ENCODE peak calls at places on chromosomes 16 and 17, in four cellular contexts. D is spleen, F is hepatic stellate cell, H is fibroblast of the conjunctiva. L is an unnamed sample.

GRCh38 chr16:68445458-68445857 is 2.9 kb downstream of the SMPD3 start:
- DNase-seq in D (no peak), F (peak; percentile 60), H (peak; percentile 3), L (no peak)

GRCh38 chr17:30570596-30571265 is 93.5 kb downstream of the GOSR1 start:
- DNase-seq in D (no peak), F (no peak), H (no peak), L (peak; percentile 38)

GRCh38 chr17:55571095-55571494 is 59.8 kb upstream of the SMIM36 start:
- DNase-seq in D (no peak), F (no peak), H (no peak), L (no peak)

GRCh38 chr17:66781135-66781534 is 53.8 kb upstream of the CACNG5 start:
- DNase-seq in D (no peak), F (no peak), H (no peak), L (no peak)

GRCh38 chr17:18005496-18005895 is 32.8 kb downstream of the DRC3 start:
- DNase-seq in D (no peak), F (no peak), H (no peak), L (no peak)

GRCh38 chr17:76833034-76833689 is 35.0 kb upstream of the MGAT5B start:
- DNase-seq in D (no peak), F (no peak), H (no peak), L (no peak)

GRCh38 chr17:73196500-73196899 is 3.6 kb downstream of the COG1 start:
- DNase-seq in D (no peak), F (peak; percentile 57), H (no peak), L (no peak)

GRCh38 chr16:50335198-50335958 is 33.4 kb downstream of the BRD7 start:
- DNase-seq in D (no peak), F (no peak), H (no peak), L (no peak)

GRCh38 chr16:20944861-20945390 is 44.4 kb downstream of the LYRM1 start:
- DNase-seq in D (no peak), F (no peak), H (no peak), L (no peak)

GRCh38 chr17:8997994-8998628 is 23.2 kb upstream of the NTN1 start:
- DNase-seq in D (peak; percentile 93), F (peak; percentile 59), H (peak; percentile 28), L (peak; percentile 81)

GRCh38 chr16:28326881-28327610 is 34.7 kb downstream of the SBK1 start:
- DNase-seq in D (peak; percentile 89), F (peak; percentile 86), H (no peak), L (peak; percentile 79)

GRCh38 chr17:20073056-20073979 is 64.2 kb downstream of the SPECC1 start:
- DNase-seq in D (peak; percentile 83), F (no peak), H (no peak), L (no peak)

GRCh38 chr16:5378531-5378930 is 280.9 kb upstream of the EEF2KMT start:
- DNase-seq in D (no peak), F (no peak), H (no peak), L (no peak)

GRCh38 chr17:59626756-59627155 is 7.1 kb downstream of the CLTC start:
- DNase-seq in D (no peak), F (no peak), H (no peak), L (no peak)

GRCh38 chr17:33072421-33073175 is 81.0 kb downstream of the SPACA3 start:
- DNase-seq in D (no peak), F (no peak), H (no peak), L (no peak)

GRCh38 chr17:40548491-40548981 is 16.7 kb downstream of the CCR7 start:
- DNase-seq in D (peak; percentile 46), F (no peak), H (no peak), L (no peak)

GRCh38 chr17:77420804-77421634 is 280.2 kb downstream of the SEC14L1 start:
- DNase-seq in D (no peak), F (peak; percentile 92), H (peak; percentile 68), L (no peak)

GRCh38 chr17:17481860-17482259 is 5.1 kb downstream of the MED9 start:
- DNase-seq in D (no peak), F (no peak), H (no peak), L (no peak)

GRCh38 chr17:81259058-81259605 is 20.0 kb downstream of the NDUFAF8 start:
- DNase-seq in D (no peak), F (no peak), H (no peak), L (no peak)

GRCh38 chr16:23917621-23918020 is 81.8 kb downstream of the PRKCB start:
- DNase-seq in D (no peak), F (no peak), H (no peak), L (no peak)

GRCh38 chr16:66786551-66786950 is 14.8 kb downstream of the TERB1 start:
- DNase-seq in D (no peak), F (no peak), H (no peak), L (no peak)

GRCh38 chr16:64406661-64407267 is 715.1 kb downstream of the CDH11 start:
- DNase-seq in D (no peak), F (no peak), H (no peak), L (no peak)

GRCh38 chr17:3691539-3692166 is 4.3 kb downstream of the P2RX5 start:
- DNase-seq in D (no peak), F (no peak), H (no peak), L (no peak)

GRCh38 chr16:31473300-31474052 is 1.5 kb downstream of the TGFB1I1 start:
- DNase-seq in D (peak; percentile 69), F (no peak), H (no peak), L (no peak)

GRCh38 chr16:88069397-88070168 is 118.3 kb downstream of the BANP start:
- DNase-seq in D (peak; percentile 93), F (no peak), H (no peak), L (no peak)

GRCh38 chr17:49548506-49549310 is 27.0 kb upstream of the NXPH3 start:
- DNase-seq in D (peak; percentile 58), F (peak; percentile 62), H (peak; percentile 13), L (peak; percentile 69)

GRCh38 chr17:35046740-35047283 is 16.7 kb downstream of the RFFL start:
- DNase-seq in D (no peak), F (no peak), H (no peak), L (no peak)

GRCh38 chr17:27921599-27921998 is 28.4 kb upstream of the LYRM9 start:
- DNase-seq in D (no peak), F (no peak), H (no peak), L (no peak)

GRCh38 chr17:1792495-1793446 is 30.9 kb downstream of the SERPINF1 start:
- DNase-seq in D (peak; percentile 25), F (no peak), H (no peak), L (no peak)

GRCh38 chr16:84673203-84673535 is 24.9 kb downstream of the KLHL36 start:
- DNase-seq in D (peak; percentile 50), F (no peak), H (no peak), L (no peak)

GRCh38 chr16:19824216-19824615 is 60.4 kb downstream of the GPRC5B start:
- DNase-seq in D (no peak), F (no peak), H (no peak), L (no peak)

GRCh38 chr16:25823891-25824290 is 132.1 kb downstream of the HS3ST4 start:
- DNase-seq in D (no peak), F (no peak), H (no peak), L (peak; percentile 63)

GRCh38 chr16:2040031-2040430 is 7.6 kb downstream of the NTHL1 start:
- DNase-seq in D (no peak), F (no peak), H (no peak), L (no peak)